ENCODE peak calls at places on chromosomes 16 and 17, in four cellular contexts. T is iPS DF 19.7, C is SHP77, S is hippocampal formation. F is an unnamed sample.

GRCh38 chr16:23369416-23369815 is 67.3 kb downstream of the SCNN1B start:
- DNase-seq in T (no peak), C (no peak), S (no peak), F (no peak)

GRCh38 chr17:72413077-72414031 is 292.5 kb downstream of the SOX9 start:
- DNase-seq in C (no peak), S (no peak), T (no peak), F (no peak)

GRCh38 chr17:53316988-53317387 is 505.7 kb upstream of the KIF2B start:
- DNase-seq in T (no peak), S (no peak), C (no peak), F (no peak)

GRCh38 chr16:57126412-57126811 is 34.0 kb downstream of the CPNE2 start:
- DNase-seq in C (peak), T (no peak), S (no peak), F (no peak)

GRCh38 chr16:54286067-54286329 is 589 bp downstream of the IRX3 start:
- DNase-seq in S (no peak), C (no peak), T (no peak), F (no peak)

GRCh38 chr17:55005520-55005919 is 37.0 kb downstream of the STXBP4 start:
- DNase-seq in C (peak), T (peak), S (no peak), F (no peak)

GRCh38 chr17:6212766-6213165 is 142.6 kb downstream of the WSCD1 start:
- DNase-seq in T (no peak), C (no peak), S (no peak), F (no peak)

GRCh38 chr17:78138204-78139060 is 7.8 kb upstream of the C17orf99 start:
- DNase-seq in T (no peak), C (no peak), S (no peak), F (no peak)

GRCh38 chr16:2385441-2385840 is 43.8 kb upstream of the CCNF start:
- DNase-seq in T (no peak), C (peak), S (no peak), F (no peak)

GRCh38 chr17:38701504-38702165 is 3.4 kb upstream of the MLLT6 start:
- DNase-seq in C (no peak), S (no peak), T (no peak), F (peak)

F was measured in globus pallidus.